ENCODE peak calls at places on chromosomes 3 and 15, in seven cellular contexts. W, G, Y, I, C, O and M are unnamed samples.
A peak's percentile ranks its signal among the peaks of the same experiment; 100 is the strongest.

GRCh38 chr15:56342653-56343052 is 22.6 kb upstream of the TEX9 start:
- DNase-seq in Y (no peak), W (no peak), C (no peak), I (no peak), G (no peak), O (no peak), M (no peak)

GRCh38 chr3:60053518-60054265 is 1003.9 kb upstream of the CFAP20DC start:
- DNase-seq in Y (no peak), I (no peak), O (peak; percentile 59), G (no peak), W (no peak), C (no peak), M (no peak)

GRCh38 chr15:40782609-40783227 is 12.9 kb downstream of the C15orf62 start:
- DNase-seq in C (no peak), Y (peak; percentile 83), O (no peak), W (no peak), I (no peak), G (no peak), M (no peak)

GRCh38 chr15:44243829-44244228 is 44.7 kb upstream of the GOLM2 start:
- DNase-seq in G (no peak), O (no peak), W (no peak), I (no peak), C (no peak), Y (no peak), M (no peak)

GRCh38 chr15:49847937-49848823 is 227.3 kb downstream of the DTWD1 start:
- DNase-seq in G (no peak), C (no peak), O (peak; percentile 99), I (no peak), W (no peak), Y (no peak), M (no peak)

GRCh38 chr15:50168778-50169411 is 13.1 kb upstream of the SLC27A2 start:
- DNase-seq in O (no peak), G (no peak), I (no peak), W (no peak), Y (peak; percentile 27), C (no peak), M (no peak)

GRCh38 chr3:27578032-27578431 is 93.8 kb upstream of the SLC4A7 start:
- DNase-seq in C (no peak), Y (no peak), W (no peak), O (peak; percentile 60), G (no peak), I (no peak), M (no peak)

GRCh38 chr3:193665370-193665989 is 72.5 kb downstream of the OPA1 start:
- DNase-seq in C (no peak), Y (no peak), W (no peak), G (no peak), O (peak; percentile 54), I (no peak), M (no peak)

GRCh38 chr15:73394782-73395181 is 26.0 kb upstream of the HCN4 start:
- DNase-seq in O (no peak), I (no peak), Y (no peak), W (peak; percentile 81), C (no peak), G (no peak), M (no peak)

GRCh38 chr3:49378249-49378899 is 20.2 kb upstream of the GPX1 start:
- DNase-seq in W (no peak), O (peak; percentile 37), I (peak; percentile 8), C (peak; percentile 68), G (peak; percentile 42), Y (no peak), M (peak; percentile 79)

GRCh38 chr15:66846811-66847210 is 144.8 kb downstream of the SMAD6 start:
- DNase-seq in Y (no peak), G (no peak), C (no peak), O (no peak), W (no peak), I (no peak), M (no peak)

GRCh38 chr3:72969766-72970165 is 26.8 kb upstream of the PPP4R2 start:
- DNase-seq in Y (no peak), I (no peak), O (peak; percentile 55), C (no peak), G (no peak), W (no peak), M (no peak)

GRCh38 chr3:171874879-171875278 is 31.7 kb downstream of the TMEM212 start:
- DNase-seq in C (no peak), W (no peak), O (no peak), Y (no peak), I (no peak), G (no peak), M (no peak)

GRCh38 chr3:184727357-184728060 is 15.6 kb upstream of the MAGEF1 start:
- DNase-seq in C (peak; percentile 71), W (no peak), O (peak; percentile 72), G (peak; percentile 46), I (no peak), Y (peak; percentile 74), M (peak; percentile 64)

GRCh38 chr3:129599607-129600006 is 6.9 kb downstream of the PLXND1 start:
- DNase-seq in I (no peak), C (peak; percentile 85), W (peak; percentile 84), Y (no peak), O (peak; percentile 82), G (peak; percentile 70), M (peak; percentile 83)

GRCh38 chr3:123586131-123586530 is 1.3 kb upstream of the HACD2 start:
- DNase-seq in O (no peak), W (no peak), I (no peak), C (no peak), G (no peak), Y (peak; percentile 75), M (no peak)

GRCh38 chr3:32313723-32314473 is 75.4 kb downstream of the CMTM8 start:
- DNase-seq in Y (no peak), O (peak; percentile 3), I (no peak), C (no peak), G (no peak), W (no peak), M (no peak)

GRCh38 chr3:124200336-124200901 is 208.5 kb upstream of the ROPN1 start:
- DNase-seq in O (peak; percentile 22), W (no peak), Y (no peak), I (no peak), C (no peak), G (no peak), M (no peak)

GRCh38 chr3:123633530-123633929 is 48.7 kb upstream of the HACD2 start:
- DNase-seq in C (no peak), G (no peak), O (no peak), Y (no peak), I (no peak), W (no peak), M (no peak)

GRCh38 chr3:81255463-81255862 is 506.0 kb downstream of the GBE1 start:
- DNase-seq in I (no peak), G (no peak), C (no peak), O (no peak), Y (no peak), W (no peak), M (no peak)

GRCh38 chr15:56045068-56045748 is 51.8 kb upstream of the NEDD4 start:
- DNase-seq in Y (no peak), W (no peak), O (no peak), G (no peak), C (no peak), I (no peak), M (no peak)

GRCh38 chr3:64290864-64291263 is 65.6 kb upstream of the PRICKLE2 start:
- DNase-seq in I (no peak), C (no peak), Y (no peak), O (no peak), G (no peak), W (no peak), M (no peak)

GRCh38 chr3:129827765-129828164 is 65.7 kb downstream of the TMCC1 start:
- DNase-seq in W (no peak), Y (no peak), I (peak; percentile 10), O (no peak), C (no peak), G (no peak), M (no peak)

GRCh38 chr15:93071469-93071891 is 17.5 kb downstream of the RGMA start:
- DNase-seq in O (no peak), I (no peak), G (no peak), Y (no peak), W (peak; percentile 64), C (no peak), M (no peak)

GRCh38 chr15:93072011-93072410 is 17.0 kb downstream of the RGMA start:
- DNase-seq in G (no peak), C (no peak), Y (no peak), W (no peak), O (peak; percentile 14), I (no peak), M (peak; percentile 60)

GRCh38 chr15:93070136-93070535 is 18.9 kb downstream of the RGMA start:
- DNase-seq in W (no peak), G (no peak), C (no peak), Y (no peak), I (no peak), O (no peak), M (no peak)

GRCh38 chr15:93072440-93073394 is 16.3 kb downstream of the RGMA start:
- DNase-seq in O (peak; percentile 23), I (peak; percentile 83), W (peak; percentile 90), C (peak; percentile 72), G (peak; percentile 90), Y (peak; percentile 65), M (peak; percentile 93)

DNA sequence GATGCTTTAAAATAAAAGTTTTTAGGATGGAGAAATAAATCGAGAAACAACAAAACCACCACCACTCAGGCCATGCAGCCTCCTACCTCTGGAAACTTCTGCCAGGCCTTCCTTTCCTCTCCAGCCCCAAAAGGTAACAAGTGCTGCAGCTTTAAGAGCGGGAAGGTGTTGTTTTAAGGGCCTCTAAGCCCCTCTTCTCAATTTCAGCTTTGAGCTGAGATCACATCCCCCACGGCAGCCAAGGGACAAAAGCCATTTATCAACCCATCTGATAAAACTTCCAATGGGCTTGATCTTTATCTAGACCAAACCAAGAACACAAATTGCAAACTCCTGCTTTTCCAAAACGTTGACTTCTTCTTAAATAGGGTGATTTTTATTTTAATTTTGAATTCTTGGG is 18.1 kb downstream of the RGMA start:
- DNase-seq in G (no peak), I (no peak), C (no peak), W (no peak), Y (no peak), O (no peak), M (no peak)
- H3K27ac ChIP-seq in G (peak overlapping the region; percentile 87), I (peak overlapping the region; percentile 98), C (peak overlapping the region; percentile 81), W (peak overlapping the region; percentile 76), Y (no peak overlapping the region), O (no peak overlapping the region), M (peak overlapping the region; percentile 79)

GRCh38 chr3:98692787-98693473 is 70.2 kb upstream of the ST3GAL6 start:
- DNase-seq in I (no peak), W (no peak), Y (no peak), G (peak; percentile 33), O (no peak), C (no peak), M (no peak)
- H3K4me3 ChIP-seq in I (no peak overlapping the region), W (no peak overlapping the region), Y (no peak overlapping the region), G (no peak overlapping the region), O (no peak overlapping the region), C (no peak overlapping the region), M (no peak overlapping the region)

GRCh38 chr3:142211034-142211433 is 14.4 kb downstream of the GK5 start:
- DNase-seq in C (no peak), Y (no peak), G (no peak), O (no peak), W (no peak), I (no peak), M (no peak)
- TF ChIP-seq CTCF in C (no peak), Y (no peak), G (no peak), O (peak; percentile 12), W (peak; percentile 32), I (no peak), M (peak; percentile 0)

DNA sequence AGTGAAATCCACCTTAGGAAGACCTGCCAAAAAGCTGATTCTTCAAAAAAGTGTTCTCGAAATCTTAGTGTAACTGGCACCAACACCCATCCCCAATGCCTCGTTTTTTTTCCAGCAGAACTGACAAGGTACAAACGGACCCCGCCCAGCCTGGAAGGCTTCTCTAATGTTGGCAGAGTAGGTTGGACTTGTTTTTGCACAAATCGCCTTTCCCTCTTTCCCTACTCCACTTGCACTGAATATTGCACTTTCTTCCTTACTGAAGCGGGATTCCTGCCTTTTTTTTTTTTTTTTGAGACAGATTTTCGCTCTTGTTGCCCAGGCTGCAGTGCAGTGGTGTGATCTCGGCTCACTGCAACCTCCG is 541 bp upstream of the TIMMDC1 start:
- DNase-seq in O (peak; percentile 21), G (no peak), C (no peak), Y (peak; percentile 60), W (no peak), I (no peak), M (no peak)
- H3K27ac ChIP-seq in O (peak overlapping the region; percentile 78), G (peak overlapping the region; percentile 99), C (peak overlapping the region; percentile 93), Y (peak overlapping the region; percentile 96), W (peak overlapping the region; percentile 89), I (peak overlapping the region; percentile 93), M (peak overlapping the region; percentile 87)